ENCODE peak calls at places on chromosomes 13 and 19, in five cellular contexts. One of them, this sample, is unnamed.

GRCh38 chr19:34994643-34995471 is 5.3 kb upstream of the GRAMD1A start:
- DNase-seq in gastrocnemius medialis: peak
- DNase-seq in esophagus muscularis mucosa: no peak
- DNase-seq in heart left ventricle: peak
- DNase-seq in spleen: peak
- DNase-seq in this sample: peak

GRCh38 chr13:112931028-112931934 is 37.7 kb upstream of the MCF2L start:
- DNase-seq in gastrocnemius medialis: no peak
- DNase-seq in esophagus muscularis mucosa: no peak
- DNase-seq in heart left ventricle: no peak
- DNase-seq in spleen: no peak
- DNase-seq in this sample: no peak

GRCh38 chr13:34847751-34848150 is 94.3 kb upstream of the NBEA start:
- DNase-seq in gastrocnemius medialis: no peak
- DNase-seq in esophagus muscularis mucosa: no peak
- DNase-seq in heart left ventricle: no peak
- DNase-seq in spleen: no peak
- DNase-seq in this sample: no peak

GRCh38 chr13:72121466-72121865 is 254.5 kb upstream of the DACH1 start:
- DNase-seq in gastrocnemius medialis: no peak
- DNase-seq in esophagus muscularis mucosa: no peak
- DNase-seq in heart left ventricle: no peak
- DNase-seq in spleen: no peak
- DNase-seq in this sample: no peak

GRCh38 chr13:25196971-25197370 is 24.9 kb upstream of the AMER2 start:
- DNase-seq in gastrocnemius medialis: no peak
- DNase-seq in esophagus muscularis mucosa: no peak
- DNase-seq in heart left ventricle: no peak
- DNase-seq in spleen: no peak
- DNase-seq in this sample: no peak

GRCh38 chr13:109760951-109761350 is 25.4 kb downstream of the IRS2 start:
- DNase-seq in gastrocnemius medialis: no peak
- DNase-seq in esophagus muscularis mucosa: peak
- DNase-seq in heart left ventricle: no peak
- DNase-seq in spleen: no peak
- DNase-seq in this sample: no peak

GRCh38 chr19:56707821-56708220 is 36.3 kb upstream of the ZNF835 start:
- DNase-seq in gastrocnemius medialis: no peak
- DNase-seq in esophagus muscularis mucosa: no peak
- DNase-seq in heart left ventricle: no peak
- DNase-seq in spleen: no peak
- DNase-seq in this sample: no peak

GRCh38 chr19:42419309-42419708 is 7.9 kb downstream of the LIPE start:
- DNase-seq in gastrocnemius medialis: no peak
- DNase-seq in esophagus muscularis mucosa: no peak
- DNase-seq in heart left ventricle: peak
- DNase-seq in spleen: peak
- DNase-seq in this sample: no peak

GRCh38 chr13:22948421-22948820 is 232.4 kb upstream of the SGCG start:
- DNase-seq in gastrocnemius medialis: no peak
- DNase-seq in esophagus muscularis mucosa: peak
- DNase-seq in heart left ventricle: no peak
- DNase-seq in spleen: no peak
- DNase-seq in this sample: no peak

GRCh38 chr13:89214115-89214514 is 1542.9 kb downstream of the SLITRK5 start:
- DNase-seq in gastrocnemius medialis: no peak
- DNase-seq in esophagus muscularis mucosa: no peak
- DNase-seq in heart left ventricle: no peak
- DNase-seq in spleen: no peak
- DNase-seq in this sample: no peak

GRCh38 chr13:77827350-77827749 is 91.3 kb downstream of the EDNRB start:
- DNase-seq in gastrocnemius medialis: no peak
- DNase-seq in esophagus muscularis mucosa: no peak
- DNase-seq in heart left ventricle: no peak
- DNase-seq in spleen: no peak
- DNase-seq in this sample: no peak

GRCh38 chr13:112101360-112101930 is 34.5 kb downstream of the SOX1 start:
- DNase-seq in gastrocnemius medialis: no peak
- DNase-seq in esophagus muscularis mucosa: peak
- DNase-seq in heart left ventricle: no peak
- DNase-seq in spleen: no peak
- DNase-seq in this sample: no peak

GRCh38 chr13:30021611-30022010 is 171.2 kb upstream of the UBL3 start:
- DNase-seq in gastrocnemius medialis: no peak
- DNase-seq in esophagus muscularis mucosa: no peak
- DNase-seq in heart left ventricle: no peak
- DNase-seq in spleen: no peak
- DNase-seq in this sample: no peak

GRCh38 chr13:114149774-114150740 is 17.6 kb upstream of the RASA3 start:
- DNase-seq in gastrocnemius medialis: no peak
- DNase-seq in esophagus muscularis mucosa: no peak
- DNase-seq in heart left ventricle: no peak
- DNase-seq in spleen: no peak
- DNase-seq in this sample: no peak

GRCh38 chr13:97369269-97369893 is 64.6 kb upstream of the RAP2A start:
- DNase-seq in gastrocnemius medialis: no peak
- DNase-seq in esophagus muscularis mucosa: no peak
- DNase-seq in heart left ventricle: no peak
- DNase-seq in spleen: no peak
- DNase-seq in this sample: no peak

GRCh38 chr13:95386370-95386769 is 85.1 kb upstream of the ABCC4 start:
- DNase-seq in gastrocnemius medialis: no peak
- DNase-seq in esophagus muscularis mucosa: no peak
- DNase-seq in heart left ventricle: no peak
- DNase-seq in spleen: no peak
- DNase-seq in this sample: no peak

GRCh38 chr13:83221256-83221655 is 661.0 kb downstream of the SLITRK1 start:
- DNase-seq in gastrocnemius medialis: no peak
- DNase-seq in esophagus muscularis mucosa: no peak
- DNase-seq in heart left ventricle: no peak
- DNase-seq in spleen: no peak
- DNase-seq in this sample: no peak

GRCh38 chr13:98204546-98204945 is 27.5 kb upstream of the RNF113B start:
- DNase-seq in gastrocnemius medialis: no peak
- DNase-seq in esophagus muscularis mucosa: no peak
- DNase-seq in heart left ventricle: no peak
- DNase-seq in spleen: no peak
- DNase-seq in this sample: no peak

GRCh38 chr19:15323496-15324235 is 8.7 kb downstream of the BRD4 start:
- DNase-seq in gastrocnemius medialis: peak
- DNase-seq in esophagus muscularis mucosa: no peak
- DNase-seq in heart left ventricle: no peak
- DNase-seq in spleen: peak
- DNase-seq in this sample: peak

GRCh38 chr19:54133312-54133956 is 4.1 kb upstream of the CNOT3 start:
- DNase-seq in gastrocnemius medialis: no peak
- DNase-seq in esophagus muscularis mucosa: no peak
- DNase-seq in heart left ventricle: no peak
- DNase-seq in spleen: no peak
- DNase-seq in this sample: no peak

GRCh38 chr19:8526345-8527062 is 12.5 kb upstream of the ZNF414 start:
- DNase-seq in gastrocnemius medialis: peak
- DNase-seq in esophagus muscularis mucosa: peak
- DNase-seq in heart left ventricle: peak
- DNase-seq in spleen: peak
- DNase-seq in this sample: peak
- TF ChIP-seq POLR2A in gastrocnemius medialis: no peak
- TF ChIP-seq POLR2A in esophagus muscularis mucosa: peak
- TF ChIP-seq POLR2A in heart left ventricle: no peak
- TF ChIP-seq POLR2A in spleen: no peak
- TF ChIP-seq POLR2A in this sample: no peak

GRCh38 chr19:1254530-1255185 is 6.3 kb downstream of the MIDN start:
- DNase-seq in gastrocnemius medialis: no peak
- DNase-seq in esophagus muscularis mucosa: no peak
- DNase-seq in heart left ventricle: no peak
- DNase-seq in spleen: peak
- DNase-seq in this sample: no peak
- TF ChIP-seq POLR2A in gastrocnemius medialis: no peak
- TF ChIP-seq POLR2A in esophagus muscularis mucosa: no peak
- TF ChIP-seq POLR2A in heart left ventricle: no peak
- TF ChIP-seq POLR2A in spleen: no peak
- TF ChIP-seq POLR2A in this sample: no peak

GRCh38 chr19:10735741-10736140 is 17.9 kb downstream of the DNM2 start:
- DNase-seq in gastrocnemius medialis: no peak
- DNase-seq in esophagus muscularis mucosa: no peak
- DNase-seq in heart left ventricle: no peak
- DNase-seq in spleen: no peak
- DNase-seq in this sample: no peak
- TF ChIP-seq POLR2A in gastrocnemius medialis: no peak
- TF ChIP-seq POLR2A in esophagus muscularis mucosa: no peak
- TF ChIP-seq POLR2A in heart left ventricle: no peak
- TF ChIP-seq POLR2A in spleen: no peak
- TF ChIP-seq POLR2A in this sample: no peak

GRCh38 chr13:46075811-46076210 is 23.3 kb upstream of the ZC3H13 start:
- DNase-seq in gastrocnemius medialis: no peak
- DNase-seq in esophagus muscularis mucosa: no peak
- DNase-seq in heart left ventricle: no peak
- DNase-seq in spleen: no peak
- DNase-seq in this sample: no peak

GRCh38 chr13:46077260-46077659 is 24.7 kb upstream of the ZC3H13 start:
- DNase-seq in gastrocnemius medialis: no peak
- DNase-seq in esophagus muscularis mucosa: no peak
- DNase-seq in heart left ventricle: no peak
- DNase-seq in spleen: no peak
- DNase-seq in this sample: no peak

GRCh38 chr13:46076827-46077226 is 24.3 kb upstream of the ZC3H13 start:
- DNase-seq in gastrocnemius medialis: no peak
- DNase-seq in esophagus muscularis mucosa: no peak
- DNase-seq in heart left ventricle: no peak
- DNase-seq in spleen: no peak
- DNase-seq in this sample: no peak

DNA sequence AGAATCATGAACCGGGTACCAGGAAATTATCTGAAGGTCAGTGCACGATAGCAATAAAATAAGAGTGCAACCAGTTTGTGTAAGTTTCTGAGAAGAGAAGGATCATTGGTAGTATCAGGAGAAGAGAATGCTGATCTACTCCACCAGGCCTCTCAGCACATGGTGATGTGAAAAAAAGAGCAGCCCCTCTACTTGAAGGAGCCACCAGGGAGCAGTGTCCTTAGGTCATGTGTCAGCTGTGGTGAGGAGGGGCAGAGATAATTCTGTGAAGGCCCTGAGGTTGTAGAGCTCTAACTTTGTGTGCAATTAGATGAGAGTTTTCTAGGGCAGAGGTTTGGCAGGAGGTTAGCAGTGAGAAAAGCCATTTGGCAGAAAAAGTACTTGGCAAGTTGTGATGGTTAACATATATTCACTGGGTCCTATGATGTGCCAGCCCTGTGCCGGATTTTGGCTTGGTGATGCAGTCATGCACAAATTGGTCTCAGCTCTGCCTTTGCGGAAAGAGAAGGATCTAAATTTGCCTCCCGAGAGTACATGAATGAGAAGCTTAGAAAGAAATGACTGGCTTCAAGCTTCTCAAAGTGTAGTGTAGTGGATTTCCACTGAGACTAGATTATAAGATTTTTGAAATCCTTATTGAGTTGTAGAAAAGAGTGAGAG is 19.2 kb upstream of the ZC3H13 start:
- DNase-seq in gastrocnemius medialis: no peak
- DNase-seq in esophagus muscularis mucosa: no peak
- DNase-seq in heart left ventricle: no peak
- DNase-seq in spleen: no peak
- DNase-seq in this sample: no peak
- TF ChIP-seq POLR2A in gastrocnemius medialis: no peak
- TF ChIP-seq POLR2A in esophagus muscularis mucosa: no peak
- TF ChIP-seq POLR2A in heart left ventricle: no peak
- TF ChIP-seq POLR2A in spleen: no peak
- TF ChIP-seq POLR2A in this sample: no peak

GRCh38 chr13:45464687-45465453 is at the start of gene COG3:
- DNase-seq in gastrocnemius medialis: peak
- DNase-seq in esophagus muscularis mucosa: peak
- DNase-seq in heart left ventricle: peak
- DNase-seq in spleen: peak
- DNase-seq in this sample: peak
- TF ChIP-seq POLR2A in gastrocnemius medialis: peak
- TF ChIP-seq POLR2A in esophagus muscularis mucosa: peak
- TF ChIP-seq POLR2A in heart left ventricle: no peak
- TF ChIP-seq POLR2A in spleen: no peak
- TF ChIP-seq POLR2A in this sample: no peak

GRCh38 chr19:58326914-58327726 is at the start of gene ZSCAN22:
- DNase-seq in gastrocnemius medialis: peak
- DNase-seq in esophagus muscularis mucosa: peak
- DNase-seq in heart left ventricle: peak
- DNase-seq in spleen: peak
- DNase-seq in this sample: peak
- TF ChIP-seq POLR2A in gastrocnemius medialis: peak
- TF ChIP-seq POLR2A in esophagus muscularis mucosa: peak
- TF ChIP-seq POLR2A in heart left ventricle: no peak
- TF ChIP-seq POLR2A in spleen: peak
- TF ChIP-seq POLR2A in this sample: no peak

DNA sequence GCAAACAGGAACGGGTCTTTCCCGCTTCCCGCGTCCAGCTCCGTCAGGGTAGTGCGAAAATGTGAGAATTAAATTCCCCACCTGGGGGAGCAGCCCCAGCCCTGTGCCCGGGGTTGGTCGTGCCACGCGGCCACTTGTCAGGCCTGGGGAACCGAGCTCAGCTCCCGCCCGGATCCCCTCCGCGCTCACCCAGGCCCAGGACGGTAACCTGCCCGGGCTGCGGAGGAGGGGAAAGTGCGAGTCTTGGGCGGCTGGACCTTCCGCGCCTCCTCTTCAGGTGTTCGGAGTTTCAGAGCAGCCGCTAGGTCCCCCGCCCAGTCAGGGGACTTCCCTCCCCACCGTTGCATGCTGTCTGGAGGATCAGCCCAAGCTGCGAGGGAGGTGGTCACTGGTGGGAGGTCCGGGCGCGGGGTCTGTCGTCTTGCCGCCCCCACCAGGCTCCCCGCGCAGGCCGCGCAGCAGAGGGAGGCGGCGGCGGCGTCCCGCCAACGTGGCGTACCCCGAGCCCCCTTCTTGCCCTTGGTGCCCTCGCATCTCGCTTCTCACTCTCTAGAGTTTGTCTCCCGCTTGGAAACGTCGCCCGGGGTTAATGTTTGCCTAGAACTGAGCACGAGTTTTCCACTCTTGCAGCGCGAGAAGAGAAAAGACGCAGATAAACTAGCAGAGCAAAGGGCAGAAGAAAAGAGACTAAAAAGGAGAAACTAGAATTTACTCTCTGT is 8.1 kb downstream of the URAD start:
- DNase-seq in gastrocnemius medialis: no peak
- DNase-seq in esophagus muscularis mucosa: no peak
- DNase-seq in heart left ventricle: no peak
- DNase-seq in spleen: no peak
- DNase-seq in this sample: no peak
- TF ChIP-seq POLR2A in gastrocnemius medialis: no peak
- TF ChIP-seq POLR2A in esophagus muscularis mucosa: no peak
- TF ChIP-seq POLR2A in heart left ventricle: no peak
- TF ChIP-seq POLR2A in spleen: no peak
- TF ChIP-seq POLR2A in this sample: no peak

This sample was measured in stomach.